ENCODE peak calls at places on chromosomes 5 and 9, in eight cellular contexts. O is omental fat pad; F is naive B cell; T is sigmoid colon; G is T-helper 9 cell; N is activated naive CD4-positive, alpha-beta T cell treated with anti-CD3 and anti-CD28 coated beads for 36 hours; I is heart right ventricle; S is AG08395. R is an unnamed sample.

GRCh38 chr9:113807173-113808061 is 68.7 kb upstream of the ZNF618 start:
- DNase-seq in O (peak; percentile 35), F (peak; percentile 29), T (peak; percentile 75), G (no peak), N (peak; percentile 64), I (no peak), S (peak; percentile 87), R (no peak)

GRCh38 chr5:126898223-126898622 is 121.3 kb downstream of the LMNB1 start:
- DNase-seq in O (no peak), F (no peak), T (no peak), G (no peak), N (no peak), I (no peak), S (no peak), R (no peak)

GRCh38 chr5:163757344-163757743 is 251.9 kb downstream of the MAT2B start:
- DNase-seq in O (no peak), F (no peak), T (no peak), G (no peak), N (no peak), I (no peak), S (no peak), R (no peak)

GRCh38 chr5:90529939-90530677 is 724 bp upstream of the LYSMD3 start:
- DNase-seq in O (peak; percentile 28), F (no peak), T (peak; percentile 80), G (peak; percentile 27), N (peak; percentile 75), I (peak; percentile 36), S (peak; percentile 79), R (peak; percentile 79)

GRCh38 chr9:126673689-126674364 is 60.1 kb downstream of the LMX1B start:
- DNase-seq in O (no peak), F (no peak), T (no peak), G (no peak), N (no peak), I (no peak), S (no peak), R (no peak)

GRCh38 chr5:6765612-6766525 is 52.6 kb downstream of the TENT4A start:
- DNase-seq in O (no peak), F (no peak), T (peak; percentile 77), G (peak; percentile 38), N (peak; percentile 87), I (peak; percentile 71), S (peak; percentile 88), R (peak; percentile 97)

GRCh38 chr5:100148239-100148638 is 386.9 kb upstream of the FAM174A start:
- DNase-seq in O (no peak), F (no peak), T (no peak), G (no peak), N (no peak), I (no peak), S (no peak), R (no peak)

GRCh38 chr9:22446950-22447606 is 454 bp downstream of the DMRTA1 start:
- DNase-seq in O (no peak), F (peak; percentile 29), T (peak; percentile 72), G (peak; percentile 6), N (peak; percentile 38), I (peak; percentile 67), S (peak; percentile 29), R (peak; percentile 86)

GRCh38 chr9:91374939-91375338 is 13.2 kb upstream of the AUH start:
- DNase-seq in O (no peak), F (no peak), T (no peak), G (no peak), N (no peak), I (no peak), S (peak; percentile 34), R (peak; percentile 61)

GRCh38 chr5:180637962-180638680 is 11.3 kb downstream of the FLT4 start:
- DNase-seq in O (peak; percentile 3), F (no peak), T (peak; percentile 56), G (no peak), N (no peak), I (no peak), S (no peak), R (peak; percentile 66)

GRCh38 chr9:121299467-121300282 is 31.7 kb downstream of the GSN start:
- DNase-seq in O (no peak), F (peak; percentile 25), T (peak; percentile 93), G (no peak), N (no peak), I (peak; percentile 91), S (peak; percentile 52), R (peak; percentile 94)

GRCh38 chr9:86454701-86455402 is 100.6 kb upstream of the TUT7 start:
- DNase-seq in O (no peak), F (no peak), T (no peak), G (no peak), N (no peak), I (no peak), S (peak; percentile 22), R (peak; percentile 48)

GRCh38 chr9:23379842-23380241 is 446.2 kb downstream of the ELAVL2 start:
- DNase-seq in O (no peak), F (no peak), T (no peak), G (no peak), N (no peak), I (no peak), S (no peak), R (no peak)

GRCh38 chr5:83007755-83008154 is 69.4 kb downstream of the TMEM167A start:
- DNase-seq in O (no peak), F (no peak), T (no peak), G (no peak), N (no peak), I (no peak), S (no peak), R (no peak)

GRCh38 chr5:132714456-132715307 is 22.7 kb downstream of the KIF3A start:
- DNase-seq in O (no peak), F (no peak), T (no peak), G (no peak), N (no peak), I (no peak), S (peak; percentile 28), R (no peak)

GRCh38 chr5:134101686-134102439 is 12.6 kb upstream of the TCF7 start:
- DNase-seq in O (peak; percentile 56), F (peak; percentile 71), T (peak; percentile 77), G (peak; percentile 76), N (peak; percentile 78), I (peak; percentile 76), S (peak; percentile 80), R (peak; percentile 92)

GRCh38 chr5:6743161-6743560 is 29.9 kb downstream of the TENT4A start:
- DNase-seq in O (no peak), F (no peak), T (peak; percentile 37), G (no peak), N (no peak), I (no peak), S (no peak), R (no peak)

GRCh38 chr5:45179686-45180085 is 370.9 kb downstream of the MRPS30 start:
- DNase-seq in O (no peak), F (no peak), T (no peak), G (no peak), N (no peak), I (no peak), S (no peak), R (no peak)

GRCh38 chr5:125526940-125527339 is 780.5 kb upstream of the ZNF608 start:
- DNase-seq in O (no peak), F (no peak), T (peak; percentile 59), G (no peak), N (no peak), I (no peak), S (no peak), R (no peak)

GRCh38 chr5:181181650-181182565 is 23.1 kb downstream of the TRIM7 start:
- DNase-seq in O (no peak), F (peak; percentile 64), T (peak; percentile 77), G (peak; percentile 57), N (peak; percentile 82), I (peak; percentile 68), S (peak; percentile 70), R (peak; percentile 90)

GRCh38 chr5:97644896-97645295 is 461.8 kb upstream of the RIOK2 start:
- DNase-seq in O (no peak), F (no peak), T (no peak), G (no peak), N (no peak), I (no peak), S (no peak), R (no peak)

GRCh38 chr9:32413424-32413823 is 29.0 kb downstream of the ACO1 start:
- DNase-seq in O (no peak), F (no peak), T (no peak), G (no peak), N (no peak), I (no peak), S (no peak), R (no peak)

GRCh38 chr5:14036514-14036913 is 92.0 kb upstream of the DNAH5 start:
- DNase-seq in O (no peak), F (no peak), T (no peak), G (no peak), N (no peak), I (no peak), S (peak; percentile 35), R (no peak)

GRCh38 chr5:134240421-134240962 is 14.6 kb upstream of the PPP2CA start:
- DNase-seq in O (no peak), F (no peak), T (no peak), G (no peak), N (no peak), I (no peak), S (no peak), R (peak; percentile 81)

GRCh38 chr5:142981886-142982820 is 212.0 kb downstream of the ARHGAP26 start:
- DNase-seq in O (no peak), F (no peak), T (peak; percentile 92), G (no peak), N (no peak), I (peak; percentile 79), S (peak; percentile 69), R (peak; percentile 70)

GRCh38 chr5:151469386-151469785 is 22.0 kb downstream of the SLC36A1 start:
- DNase-seq in O (no peak), F (no peak), T (no peak), G (no peak), N (no peak), I (no peak), S (peak; percentile 25), R (no peak)

GRCh38 chr9:113454914-113455761 is 8.4 kb upstream of the RGS3 start:
- DNase-seq in O (no peak), F (no peak), T (peak; percentile 74), G (no peak), N (peak; percentile 31), I (no peak), S (peak; percentile 86), R (peak; percentile 80)

GRCh38 chr9:38360880-38361836 is 31.3 kb upstream of the ALDH1B1 start:
- DNase-seq in O (no peak), F (no peak), T (peak; percentile 56), G (no peak), N (no peak), I (no peak), S (no peak), R (no peak)

GRCh38 chr5:169648725-169649124 is 11.7 kb downstream of the DOCK2 start:
- DNase-seq in O (no peak), F (no peak), T (no peak), G (no peak), N (no peak), I (peak; percentile 52), S (no peak), R (peak; percentile 71)

GRCh38 chr5:143258559-143259253 is 144.8 kb downstream of the NR3C1 start:
- DNase-seq in O (no peak), F (no peak), T (no peak), G (no peak), N (no peak), I (no peak), S (no peak), R (no peak)

GRCh38 chr9:1879501-1879900 is 135.6 kb upstream of the SMARCA2 start:
- DNase-seq in O (no peak), F (no peak), T (no peak), G (no peak), N (peak; percentile 66), I (no peak), S (no peak), R (no peak)

GRCh38 chr5:98110270-98110669 is 663.2 kb upstream of the RGMB start:
- DNase-seq in O (no peak), F (no peak), T (no peak), G (no peak), N (no peak), I (no peak), S (peak; percentile 51), R (peak; percentile 57)

GRCh38 chr5:93585753-93586385 is 2.8 kb downstream of the NR2F1 start:
- DNase-seq in O (no peak), F (no peak), T (peak; percentile 68), G (no peak), N (no peak), I (no peak), S (no peak), R (peak; percentile 87)

GRCh38 chr5:107937198-107937597 is 266.5 kb upstream of the EFNA5 start:
- DNase-seq in O (no peak), F (no peak), T (no peak), G (no peak), N (no peak), I (no peak), S (no peak), R (no peak)

R was measured in osteoblast.